ENCODE peak calls at places on chromosomes 3 and 15, in five cellular contexts. Z is suprapubic skin, F is WERI-Rb-1, X is IMR-90, Y is esophagus squamous epithelium. E is an unnamed sample. For H3K9me3, the result is how much of the 10 kb centered on the place peaks cover.

GRCh38 chr15:38163651-38164050 is 89.0 kb upstream of the SPRED1 start:
- DNase-seq in Z (no peak), F (no peak), X (no peak), Y (no peak), E (no peak)

GRCh38 chr15:100879461-100880138 is at the start of gene ALDH1A3:
- DNase-seq in Z (no peak), F (peak), X (peak), Y (no peak), E (peak)

GRCh38 chr3:154552338-154552737 is 122.3 kb upstream of the GPR149 start:
- DNase-seq in Z (no peak), F (no peak), X (no peak), Y (no peak), E (no peak)

GRCh38 chr3:122824465-122825379 is 29.9 kb downstream of the SLC49A4 start:
- DNase-seq in Z (no peak), F (no peak), X (peak), Y (no peak), E (no peak)

GRCh38 chr15:44194397-44195150 is 497 bp downstream of the FRMD5 start:
- DNase-seq in Z (no peak), F (peak), X (peak), Y (no peak), E (peak)

GRCh38 chr15:100457201-100457600 is 71.5 kb downstream of the CERS3 start:
- DNase-seq in Z (no peak), F (no peak), X (peak), Y (no peak), E (no peak)

GRCh38 chr15:28182216-28182615 is 83.1 kb upstream of the OCA2 start:
- DNase-seq in Z (no peak), F (no peak), X (no peak), Y (no peak), E (peak)

GRCh38 chr15:69781411-69782125 is 316.1 kb downstream of the TLE3 start:
- DNase-seq in Z (no peak), F (no peak), X (no peak), Y (no peak), E (no peak)

GRCh38 chr3:179589143-179589542 is 15.3 kb downstream of the MRPL47 start:
- DNase-seq in Z (no peak), F (no peak), X (peak), Y (no peak), E (no peak)

DNA sequence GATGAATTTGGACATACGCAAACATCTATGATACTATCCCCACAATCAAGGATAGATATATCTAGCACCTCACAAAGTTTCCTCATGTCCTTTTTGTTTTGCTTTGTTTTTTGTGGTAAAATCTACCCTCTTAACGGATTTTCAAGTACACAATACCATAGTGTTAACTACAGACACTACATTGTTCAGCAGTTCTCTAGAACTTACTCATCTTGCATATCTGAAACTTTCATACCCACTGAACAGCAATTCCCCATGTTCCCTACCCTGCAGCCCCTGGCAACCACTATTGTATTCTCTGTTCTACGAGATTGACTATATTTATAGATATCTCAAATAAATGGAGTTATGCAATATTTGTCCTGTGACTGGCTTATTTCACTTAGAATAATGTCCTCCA is 58.1 kb upstream of the TJP1 start:
- DNase-seq in Z (no peak), F (no peak), X (no peak), Y (no peak), E (no peak)
- H3K9me3 ChIP-seq in Z (under half), F (under half), X (under half), Y (under half), E (under half)

GRCh38 chr3:7733933-7734332 is 767.7 kb upstream of the LMCD1 start:
- DNase-seq in Z (no peak), F (no peak), X (no peak), Y (no peak), E (no peak)
- H3K27ac ChIP-seq in Z (no peak), F (no peak), X (no peak), Y (no peak), E (no peak)

GRCh38 chr3:76365284-76365683 is 579.9 kb upstream of the ZNF717 start:
- DNase-seq in Z (no peak), F (no peak), X (peak), Y (no peak), E (no peak)

GRCh38 chr3:76369170-76369569 is 583.8 kb upstream of the ZNF717 start:
- DNase-seq in Z (no peak), F (no peak), X (peak), Y (no peak), E (no peak)

GRCh38 chr3:76367281-76367680 is 581.9 kb upstream of the ZNF717 start:
- DNase-seq in Z (no peak), F (no peak), X (peak), Y (no peak), E (no peak)

GRCh38 chr3:76372497-76372896 is 587.1 kb upstream of the ZNF717 start:
- DNase-seq in Z (no peak), F (no peak), X (peak), Y (no peak), E (no peak)

DNA sequence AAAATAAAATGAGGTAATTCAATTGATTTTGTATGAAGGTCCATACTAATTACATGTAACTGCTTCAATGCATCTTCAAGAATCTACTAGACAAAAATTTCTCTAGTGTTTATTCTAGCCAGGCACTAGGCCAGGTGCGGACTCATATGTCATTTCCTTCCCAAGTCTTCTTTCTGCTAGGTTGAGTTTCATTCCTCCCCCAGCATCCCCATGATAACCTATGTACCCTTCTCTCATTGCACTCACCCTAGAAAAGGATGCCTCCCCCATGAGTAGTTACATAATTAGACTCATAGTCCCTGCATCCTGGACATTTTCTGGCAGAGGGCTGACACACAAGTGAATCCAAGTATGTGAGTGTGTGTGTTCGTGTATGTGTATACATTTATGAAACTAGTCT is 585.4 kb upstream of the ZNF717 start:
- DNase-seq in Z (no peak), F (no peak), X (peak), Y (no peak), E (no peak)
- H3K9me3 ChIP-seq in Z (under half), F (under half), X (under half), Y (under half), E (under half)

GRCh38 chr3:127777861-127778711 is 44.2 kb downstream of the MGLL start:
- DNase-seq in Z (no peak), F (no peak), X (no peak), Y (no peak), E (no peak)

GRCh38 chr3:127783166-127783565 is 39.1 kb downstream of the MGLL start:
- DNase-seq in Z (peak), F (no peak), X (no peak), Y (no peak), E (no peak)

GRCh38 chr3:127781411-127782001 is 40.8 kb downstream of the MGLL start:
- DNase-seq in Z (no peak), F (no peak), X (peak), Y (no peak), E (peak)

GRCh38 chr3:127779747-127780146 is 42.6 kb downstream of the MGLL start:
- DNase-seq in Z (no peak), F (no peak), X (peak), Y (no peak), E (peak)

DNA sequence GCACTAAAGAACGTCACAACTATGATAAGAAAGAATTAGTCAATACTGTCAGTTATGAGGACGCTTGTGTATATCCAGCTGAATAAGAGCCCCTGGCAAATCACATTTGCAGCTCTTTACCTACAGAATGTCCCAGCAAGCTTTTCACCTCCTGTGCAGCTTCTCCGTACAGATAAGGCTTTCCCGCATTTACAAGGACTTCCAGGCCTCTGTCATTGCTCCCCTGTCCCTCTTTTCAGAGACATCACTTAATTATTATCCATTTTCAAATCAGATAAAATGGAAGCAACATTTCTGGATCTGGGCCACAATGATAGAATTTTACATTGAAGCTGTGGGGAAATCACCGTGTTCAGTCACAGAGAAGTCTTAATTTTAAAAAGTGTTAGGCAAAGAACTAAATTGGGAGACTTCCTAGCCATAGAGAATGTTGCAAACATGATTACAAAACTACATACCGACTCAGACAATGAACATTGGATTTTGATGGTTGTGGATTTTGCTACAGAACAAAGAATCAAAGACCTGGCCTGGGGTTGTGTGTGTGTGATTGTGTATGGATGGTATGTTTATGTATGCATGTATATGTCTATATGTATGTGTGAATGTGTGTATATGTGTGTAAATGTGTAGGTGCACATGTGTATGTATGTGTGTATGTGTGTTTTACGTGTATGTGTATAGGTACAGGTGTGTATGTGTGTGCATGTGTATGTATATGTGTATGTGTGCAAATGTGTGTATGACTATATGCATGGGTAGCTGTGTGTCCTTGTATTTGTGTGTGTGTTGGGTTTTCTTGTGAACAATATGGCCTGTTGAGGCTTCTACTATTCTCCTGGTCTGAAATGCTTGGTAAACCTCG is 41.5 kb downstream of the MGLL start:
- DNase-seq in Z (no peak), F (no peak), X (no peak), Y (no peak), E (no peak)
- H3K27ac ChIP-seq in Z (peak), F (no peak), X (peak), Y (no peak), E (no peak)

DNA sequence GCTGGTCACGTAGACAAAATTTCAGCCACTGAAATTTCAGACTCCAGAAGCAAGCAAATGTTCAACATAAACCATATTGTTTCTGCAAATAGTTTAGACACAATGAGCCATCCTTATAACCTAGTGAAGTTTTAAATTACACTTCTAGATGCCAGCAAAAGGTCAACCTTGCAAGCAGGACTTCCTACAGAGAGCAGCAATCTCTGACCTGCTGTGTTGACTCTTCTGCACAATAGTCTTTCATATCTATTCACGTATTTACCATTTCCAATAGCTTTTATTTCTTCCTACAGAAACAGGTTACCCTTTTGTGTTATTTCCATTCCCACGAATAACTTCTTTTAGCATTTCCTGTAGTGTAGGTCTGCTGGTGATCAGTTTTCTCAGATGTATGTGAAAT is 10.6 kb downstream of the LMLN start:
- DNase-seq in Z (no peak), F (no peak), X (no peak), Y (no peak), E (no peak)
- H3K9me3 ChIP-seq in Z (under half), F (under half), X (under half), Y (under half), E (under half)

GRCh38 chr15:77475898-77476297 is 55.2 kb downstream of the HMG20A start:
- DNase-seq in Z (no peak), F (peak), X (no peak), Y (no peak), E (no peak)

GRCh38 chr15:77474987-77475385 is 54.3 kb downstream of the HMG20A start:
- DNase-seq in Z (no peak), F (peak), X (no peak), Y (no peak), E (no peak)

GRCh38 chr15:77476999-77477398 is 56.3 kb downstream of the HMG20A start:
- DNase-seq in Z (no peak), F (no peak), X (no peak), Y (no peak), E (no peak)

GRCh38 chr15:77473328-77473727 is 52.6 kb downstream of the HMG20A start:
- DNase-seq in Z (no peak), F (no peak), X (no peak), Y (no peak), E (no peak)

DNA sequence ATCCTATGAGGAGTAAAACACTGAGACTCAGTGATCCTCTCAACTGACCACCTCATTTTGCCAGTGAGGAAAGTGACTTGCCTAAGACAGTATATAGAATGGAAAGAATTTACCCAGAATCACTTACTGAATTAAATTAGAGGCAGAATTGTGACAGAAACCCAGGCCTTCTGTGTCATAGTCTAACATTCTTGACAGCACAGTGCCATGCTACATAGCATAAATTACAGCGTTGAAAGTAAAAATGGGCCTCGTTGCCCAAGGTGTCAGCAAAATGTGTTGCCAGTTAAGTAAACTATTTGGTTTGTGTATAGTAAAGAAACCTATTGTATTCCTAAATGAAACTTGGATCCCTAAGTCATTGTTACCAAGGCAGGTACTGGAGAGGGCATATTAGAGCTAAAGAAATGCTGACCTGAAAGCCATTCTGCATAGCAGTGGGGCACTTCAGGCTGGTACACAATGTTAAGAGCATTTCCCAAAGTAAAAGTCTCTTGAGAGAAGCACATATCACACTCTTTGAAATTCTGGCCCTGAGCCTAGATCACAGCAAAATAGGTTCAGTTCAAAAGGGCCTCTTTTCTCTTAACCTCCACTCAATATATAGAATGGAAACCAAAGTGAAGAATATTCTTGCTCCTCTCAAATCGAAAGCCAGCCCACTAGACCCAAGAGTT is 53.8 kb downstream of the HMG20A start:
- DNase-seq in Z (no peak), F (no peak), X (no peak), Y (no peak), E (no peak)
- H3K27ac ChIP-seq in Z (no peak), F (no peak), X (no peak), Y (no peak), E (no peak)

DNA sequence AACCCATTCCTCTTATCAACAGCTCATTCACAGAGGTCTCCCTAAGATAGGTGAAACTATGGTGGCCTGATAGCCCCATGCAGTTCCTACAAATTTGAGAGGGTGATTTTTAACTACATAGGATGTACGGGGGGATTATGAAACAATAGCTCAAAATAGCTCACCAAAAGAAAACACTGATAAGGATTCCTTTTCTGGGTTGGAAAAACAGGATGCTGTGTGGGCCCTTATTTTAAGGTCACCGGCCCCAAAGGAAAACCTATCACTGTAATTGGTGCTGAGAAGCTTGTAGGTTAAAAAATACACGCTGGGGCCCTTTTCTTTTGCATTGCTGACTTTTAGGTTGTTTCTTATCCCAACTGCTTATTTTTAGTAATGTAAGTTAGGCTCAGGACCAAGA is 627.4 kb downstream of the MAGI1 start:
- DNase-seq in Z (no peak), F (no peak), X (no peak), Y (no peak), E (no peak)
- H3K9me3 ChIP-seq in Z (under half), F (under half), X (under half), Y (under half), E (under half)